ENCODE peak calls at places on chromosomes 3 and 15, in four cellular contexts. One of them, this sample, is unnamed.
A peak's percentile ranks its signal among the peaks of the same experiment; 100 is the strongest.

GRCh38 chr3:59877679-59878427 is 828.0 kb upstream of the CFAP20DC start:
- DNase-seq in omental fat pad: no peak
- DNase-seq in A549: no peak
- DNase-seq in IMR-90: peak; percentile 8
- DNase-seq in this sample: no peak

GRCh38 chr3:178001670-178002101 is 534.5 kb upstream of the KCNMB2 start:
- DNase-seq in IMR-90: no peak
- DNase-seq in A549: no peak
- DNase-seq in omental fat pad: no peak
- DNase-seq in this sample: no peak

GRCh38 chr3:153595186-153595815 is 433.3 kb downstream of the RAP2B start:
- DNase-seq in omental fat pad: no peak
- DNase-seq in A549: peak; percentile 33
- DNase-seq in IMR-90: peak; percentile 50
- DNase-seq in this sample: no peak

GRCh38 chr15:63500265-63501250 is 3.8 kb upstream of the USP3 start:
- DNase-seq in IMR-90: no peak
- DNase-seq in omental fat pad: no peak
- DNase-seq in A549: peak; percentile 93
- DNase-seq in this sample: no peak

GRCh38 chr15:99932676-99933402 is 199.6 kb upstream of the LYSMD4 start:
- DNase-seq in IMR-90: no peak
- DNase-seq in A549: no peak
- DNase-seq in omental fat pad: no peak
- DNase-seq in this sample: no peak

GRCh38 chr3:41482134-41482533 is 282.8 kb downstream of the CTNNB1 start:
- DNase-seq in IMR-90: no peak
- DNase-seq in omental fat pad: no peak
- DNase-seq in A549: no peak
- DNase-seq in this sample: no peak

GRCh38 chr3:104556372-104557078 is 810.2 kb upstream of the ALCAM start:
- DNase-seq in omental fat pad: no peak
- DNase-seq in A549: no peak
- DNase-seq in IMR-90: no peak
- DNase-seq in this sample: no peak

GRCh38 chr3:120147072-120147871 is 53.0 kb upstream of the GSK3B start:
- DNase-seq in A549: peak; percentile 32
- DNase-seq in omental fat pad: no peak
- DNase-seq in IMR-90: no peak
- DNase-seq in this sample: no peak

GRCh38 chr15:63887630-63888029 is 53.9 kb upstream of the HERC1 start:
- DNase-seq in IMR-90: no peak
- DNase-seq in A549: no peak
- DNase-seq in omental fat pad: no peak
- DNase-seq in this sample: no peak

GRCh38 chr3:60047426-60048200 is 997.8 kb upstream of the CFAP20DC start:
- DNase-seq in omental fat pad: no peak
- DNase-seq in A549: no peak
- DNase-seq in IMR-90: no peak
- DNase-seq in this sample: no peak

GRCh38 chr3:123843668-123844067 is 40.5 kb downstream of the MYLK start:
- DNase-seq in A549: no peak
- DNase-seq in IMR-90: peak; percentile 72
- DNase-seq in omental fat pad: no peak
- DNase-seq in this sample: no peak

GRCh38 chr3:38565339-38566214 is 69.4 kb downstream of the EXOG start:
- DNase-seq in omental fat pad: no peak
- DNase-seq in A549: no peak
- DNase-seq in IMR-90: no peak
- DNase-seq in this sample: no peak

GRCh38 chr3:13018039-13018431 is 55.2 kb downstream of the IQSEC1 start:
- DNase-seq in A549: no peak
- DNase-seq in IMR-90: no peak
- DNase-seq in omental fat pad: no peak
- DNase-seq in this sample: no peak

GRCh38 chr3:167750273-167750971 is 14.9 kb downstream of the SERPINI1 start:
- DNase-seq in omental fat pad: no peak
- DNase-seq in IMR-90: no peak
- DNase-seq in A549: no peak
- DNase-seq in this sample: no peak

GRCh38 chr3:188749010-188749617 is 422.7 kb upstream of the TPRG1 start:
- DNase-seq in A549: peak; percentile 18
- DNase-seq in omental fat pad: no peak
- DNase-seq in IMR-90: no peak
- DNase-seq in this sample: no peak

GRCh38 chr3:194269610-194270145 is 81.5 kb downstream of the CPN2 start:
- DNase-seq in IMR-90: no peak
- DNase-seq in omental fat pad: no peak
- DNase-seq in A549: no peak
- DNase-seq in this sample: no peak
- TF ChIP-seq CTCF in IMR-90: peak; percentile 14
- TF ChIP-seq CTCF in omental fat pad: no peak
- TF ChIP-seq CTCF in A549: no peak
- TF ChIP-seq CTCF in this sample: no peak

GRCh38 chr15:28272587-28272986 is 49.4 kb downstream of the HERC2 start:
- DNase-seq in IMR-90: no peak
- DNase-seq in omental fat pad: no peak
- DNase-seq in A549: no peak
- DNase-seq in this sample: no peak

GRCh38 chr15:28274635-28275034 is 47.3 kb downstream of the HERC2 start:
- DNase-seq in omental fat pad: no peak
- DNase-seq in A549: no peak
- DNase-seq in IMR-90: no peak
- DNase-seq in this sample: no peak

GRCh38 chr15:28274211-28274610 is 47.8 kb downstream of the HERC2 start:
- DNase-seq in IMR-90: no peak
- DNase-seq in omental fat pad: no peak
- DNase-seq in A549: no peak
- DNase-seq in this sample: no peak

GRCh38 chr15:28271697-28272250 is 50.2 kb downstream of the HERC2 start:
- DNase-seq in IMR-90: no peak
- DNase-seq in A549: no peak
- DNase-seq in omental fat pad: no peak
- DNase-seq in this sample: no peak

GRCh38 chr15:28273468-28273867 is 48.5 kb downstream of the HERC2 start:
- DNase-seq in IMR-90: peak; percentile 34
- DNase-seq in omental fat pad: no peak
- DNase-seq in A549: peak; percentile 19
- DNase-seq in this sample: no peak
- TF ChIP-seq CTCF in IMR-90: peak; percentile 27
- TF ChIP-seq CTCF in omental fat pad: no peak
- TF ChIP-seq CTCF in A549: no peak
- TF ChIP-seq CTCF in this sample: no peak

DNA sequence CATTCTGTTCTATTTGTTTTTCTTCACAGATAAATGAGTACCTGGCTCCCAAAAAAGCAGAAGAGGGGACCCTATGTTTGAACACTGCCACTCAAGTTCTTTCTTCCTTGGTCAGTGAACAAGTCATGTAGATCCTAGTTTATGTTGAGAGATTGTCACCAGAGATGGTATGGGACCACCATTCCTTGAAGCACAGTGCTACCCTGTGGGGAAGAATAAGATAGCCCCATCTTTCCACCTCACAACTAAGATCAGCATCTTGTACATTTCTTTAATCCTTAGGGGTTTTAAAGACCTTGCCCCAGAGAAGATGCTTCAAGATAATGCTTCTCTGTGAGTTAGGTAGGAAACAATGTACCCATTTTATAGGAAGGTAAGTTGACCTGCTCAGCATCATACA is 233.5 kb upstream of the WNT5A start:
- DNase-seq in IMR-90: peak; percentile 80
- DNase-seq in A549: no peak
- DNase-seq in omental fat pad: no peak
- DNase-seq in this sample: no peak
- TF ChIP-seq CTCF in IMR-90: peak; percentile 67
- TF ChIP-seq CTCF in A549: no peak
- TF ChIP-seq CTCF in omental fat pad: no peak
- TF ChIP-seq CTCF in this sample: peak; percentile 29

GRCh38 chr3:185081516-185081915 is 71.3 kb downstream of the C3orf70 start:
- DNase-seq in A549: no peak
- DNase-seq in omental fat pad: no peak
- DNase-seq in IMR-90: peak; percentile 45
- DNase-seq in this sample: no peak

GRCh38 chr3:185071401-185071800 is 81.5 kb downstream of the C3orf70 start:
- DNase-seq in A549: no peak
- DNase-seq in IMR-90: no peak
- DNase-seq in omental fat pad: no peak
- DNase-seq in this sample: no peak

GRCh38 chr3:185079620-185080019 is 73.2 kb downstream of the C3orf70 start:
- DNase-seq in omental fat pad: no peak
- DNase-seq in IMR-90: no peak
- DNase-seq in A549: no peak
- DNase-seq in this sample: no peak

GRCh38 chr3:185075547-185075946 is 77.3 kb downstream of the C3orf70 start:
- DNase-seq in A549: no peak
- DNase-seq in omental fat pad: no peak
- DNase-seq in IMR-90: no peak
- DNase-seq in this sample: no peak

GRCh38 chr3:185076219-185076618 is 76.6 kb downstream of the C3orf70 start:
- DNase-seq in IMR-90: no peak
- DNase-seq in A549: no peak
- DNase-seq in omental fat pad: no peak
- DNase-seq in this sample: no peak
- TF ChIP-seq CTCF in IMR-90: no peak
- TF ChIP-seq CTCF in A549: no peak
- TF ChIP-seq CTCF in omental fat pad: no peak
- TF ChIP-seq CTCF in this sample: no peak